ENCODE peak calls at places on chromosomes 7 and 10, in six cellular contexts. One of them, this sample, is unnamed.

GRCh38 chr7:120973849-120974248 is 14.7 kb upstream of the CPED1 start:
- DNase-seq in activated CD4-positive, alpha-beta T cell treated with anti-CD3 and anti-CD28 coated beads for 4 hours: no peak
- DNase-seq in stimulated activated CD8-positive, alpha-beta memory T cell treated with anti-CD3 and anti-CD28 coated beads, Interleukin-7, amount 100 ng/mL, for 4 hours: no peak
- DNase-seq in stimulated activated naive CD4-positive, alpha-beta T cell: no peak
- DNase-seq in stimulated activated effector memory CD8-positive, alpha-beta T cell treated with anti-CD3 and anti-CD28 coated beads, Interleukin-12 subunit alpha, Interleukin-12 subunit beta, amount 100 ng/mL, for 72 hours: no peak
- DNase-seq in NCI-H1092 treated with DMSO at 0.1 percent for 48 hours: no peak
- DNase-seq in this sample: no peak

GRCh38 chr10:112639291-112639690 is 192.3 kb downstream of the VTI1A start:
- DNase-seq in stimulated activated naive CD4-positive, alpha-beta T cell: no peak
- DNase-seq in activated CD4-positive, alpha-beta T cell treated with anti-CD3 and anti-CD28 coated beads for 4 hours: no peak
- DNase-seq in stimulated activated CD8-positive, alpha-beta memory T cell treated with anti-CD3 and anti-CD28 coated beads, Interleukin-7, amount 100 ng/mL, for 4 hours: no peak
- DNase-seq in stimulated activated effector memory CD8-positive, alpha-beta T cell treated with anti-CD3 and anti-CD28 coated beads, Interleukin-12 subunit alpha, Interleukin-12 subunit beta, amount 100 ng/mL, for 72 hours: no peak
- DNase-seq in NCI-H1092 treated with DMSO at 0.1 percent for 48 hours: no peak
- DNase-seq in this sample: no peak

GRCh38 chr10:5560844-5561703 is 36.3 kb downstream of the CALML3 start:
- DNase-seq in activated CD4-positive, alpha-beta T cell treated with anti-CD3 and anti-CD28 coated beads for 4 hours: no peak
- DNase-seq in NCI-H1092 treated with DMSO at 0.1 percent for 48 hours: no peak
- DNase-seq in stimulated activated effector memory CD8-positive, alpha-beta T cell treated with anti-CD3 and anti-CD28 coated beads, Interleukin-12 subunit alpha, Interleukin-12 subunit beta, amount 100 ng/mL, for 72 hours: no peak
- DNase-seq in stimulated activated CD8-positive, alpha-beta memory T cell treated with anti-CD3 and anti-CD28 coated beads, Interleukin-7, amount 100 ng/mL, for 4 hours: no peak
- DNase-seq in stimulated activated naive CD4-positive, alpha-beta T cell: no peak
- DNase-seq in this sample: no peak

GRCh38 chr7:16416289-16417282 is 4.8 kb downstream of the CRPPA start:
- DNase-seq in stimulated activated CD8-positive, alpha-beta memory T cell treated with anti-CD3 and anti-CD28 coated beads, Interleukin-7, amount 100 ng/mL, for 4 hours: no peak
- DNase-seq in activated CD4-positive, alpha-beta T cell treated with anti-CD3 and anti-CD28 coated beads for 4 hours: no peak
- DNase-seq in stimulated activated naive CD4-positive, alpha-beta T cell: no peak
- DNase-seq in NCI-H1092 treated with DMSO at 0.1 percent for 48 hours: no peak
- DNase-seq in stimulated activated effector memory CD8-positive, alpha-beta T cell treated with anti-CD3 and anti-CD28 coated beads, Interleukin-12 subunit alpha, Interleukin-12 subunit beta, amount 100 ng/mL, for 72 hours: no peak
- DNase-seq in this sample: no peak

GRCh38 chr10:56116684-56117083 is 244.4 kb downstream of the ZWINT start:
- DNase-seq in activated CD4-positive, alpha-beta T cell treated with anti-CD3 and anti-CD28 coated beads for 4 hours: no peak
- DNase-seq in NCI-H1092 treated with DMSO at 0.1 percent for 48 hours: no peak
- DNase-seq in stimulated activated CD8-positive, alpha-beta memory T cell treated with anti-CD3 and anti-CD28 coated beads, Interleukin-7, amount 100 ng/mL, for 4 hours: no peak
- DNase-seq in stimulated activated naive CD4-positive, alpha-beta T cell: no peak
- DNase-seq in stimulated activated effector memory CD8-positive, alpha-beta T cell treated with anti-CD3 and anti-CD28 coated beads, Interleukin-12 subunit alpha, Interleukin-12 subunit beta, amount 100 ng/mL, for 72 hours: no peak
- DNase-seq in this sample: no peak

GRCh38 chr7:98617051-98617959 is at the start of gene NPTX2:
- DNase-seq in activated CD4-positive, alpha-beta T cell treated with anti-CD3 and anti-CD28 coated beads for 4 hours: no peak
- DNase-seq in stimulated activated CD8-positive, alpha-beta memory T cell treated with anti-CD3 and anti-CD28 coated beads, Interleukin-7, amount 100 ng/mL, for 4 hours: no peak
- DNase-seq in stimulated activated effector memory CD8-positive, alpha-beta T cell treated with anti-CD3 and anti-CD28 coated beads, Interleukin-12 subunit alpha, Interleukin-12 subunit beta, amount 100 ng/mL, for 72 hours: no peak
- DNase-seq in stimulated activated naive CD4-positive, alpha-beta T cell: no peak
- DNase-seq in NCI-H1092 treated with DMSO at 0.1 percent for 48 hours: peak; percentile 92
- DNase-seq in this sample: no peak

GRCh38 chr10:91493313-91493712 is 83.2 kb downstream of the HECTD2 start:
- DNase-seq in stimulated activated CD8-positive, alpha-beta memory T cell treated with anti-CD3 and anti-CD28 coated beads, Interleukin-7, amount 100 ng/mL, for 4 hours: no peak
- DNase-seq in stimulated activated effector memory CD8-positive, alpha-beta T cell treated with anti-CD3 and anti-CD28 coated beads, Interleukin-12 subunit alpha, Interleukin-12 subunit beta, amount 100 ng/mL, for 72 hours: no peak
- DNase-seq in activated CD4-positive, alpha-beta T cell treated with anti-CD3 and anti-CD28 coated beads for 4 hours: no peak
- DNase-seq in NCI-H1092 treated with DMSO at 0.1 percent for 48 hours: no peak
- DNase-seq in stimulated activated naive CD4-positive, alpha-beta T cell: no peak
- DNase-seq in this sample: no peak

GRCh38 chr7:34322841-34323240 is 335.2 kb upstream of the NPSR1 start:
- DNase-seq in stimulated activated CD8-positive, alpha-beta memory T cell treated with anti-CD3 and anti-CD28 coated beads, Interleukin-7, amount 100 ng/mL, for 4 hours: no peak
- DNase-seq in stimulated activated naive CD4-positive, alpha-beta T cell: no peak
- DNase-seq in activated CD4-positive, alpha-beta T cell treated with anti-CD3 and anti-CD28 coated beads for 4 hours: no peak
- DNase-seq in stimulated activated effector memory CD8-positive, alpha-beta T cell treated with anti-CD3 and anti-CD28 coated beads, Interleukin-12 subunit alpha, Interleukin-12 subunit beta, amount 100 ng/mL, for 72 hours: no peak
- DNase-seq in NCI-H1092 treated with DMSO at 0.1 percent for 48 hours: no peak
- DNase-seq in this sample: no peak

This sample was measured in activated naive CD4-positive, alpha-beta T cell treated with Interleukin-2 at 50 U/mL for 16 hours.